ENCODE peak calls at places on chromosome 2, in four cellular contexts. One of them, this sample, is unnamed.

GRCh38 chr2:138841459-138841858 is 61.3 kb upstream of the NXPH2 start:
- DNase-seq in NCI-H1930: no peak
- DNase-seq in iris pigment epithelial cell: no peak
- DNase-seq in NB4: no peak
- DNase-seq in this sample: no peak

GRCh38 chr2:164335128-164335527 is 286.2 kb downstream of the GRB14 start:
- DNase-seq in NCI-H1930: no peak
- DNase-seq in iris pigment epithelial cell: no peak
- DNase-seq in NB4: no peak
- DNase-seq in this sample: no peak

GRCh38 chr2:130963058-130963848 is 126.5 kb downstream of the ARHGEF4 start:
- DNase-seq in NCI-H1930: no peak
- DNase-seq in iris pigment epithelial cell: no peak
- DNase-seq in NB4: no peak
- DNase-seq in this sample: no peak

GRCh38 chr2:226902041-226902972 is 66.5 kb downstream of the RHBDD1 start:
- DNase-seq in NCI-H1930: no peak
- DNase-seq in iris pigment epithelial cell: peak
- DNase-seq in NB4: no peak
- DNase-seq in this sample: no peak

GRCh38 chr2:240201861-240202260 is 61.4 kb upstream of the OTOS start:
- DNase-seq in NCI-H1930: no peak
- DNase-seq in iris pigment epithelial cell: no peak
- DNase-seq in NB4: no peak
- DNase-seq in this sample: no peak

GRCh38 chr2:237441605-237442004 is 27.6 kb upstream of the COL6A3 start:
- DNase-seq in NCI-H1930: no peak
- DNase-seq in iris pigment epithelial cell: peak
- DNase-seq in NB4: no peak
- DNase-seq in this sample: peak

GRCh38 chr2:28855193-28855592 is 14.9 kb downstream of the TRMT61B start:
- DNase-seq in NCI-H1930: no peak
- DNase-seq in iris pigment epithelial cell: peak
- DNase-seq in NB4: no peak
- DNase-seq in this sample: no peak

GRCh38 chr2:240393831-240394410 is 41.5 kb upstream of the GPC1 start:
- DNase-seq in NCI-H1930: no peak
- DNase-seq in iris pigment epithelial cell: peak
- DNase-seq in NB4: no peak
- DNase-seq in this sample: peak

GRCh38 chr2:35428548-35428947 is 927.0 kb upstream of the CRIM1 start:
- DNase-seq in NCI-H1930: peak
- DNase-seq in iris pigment epithelial cell: peak
- DNase-seq in NB4: peak
- DNase-seq in this sample: peak

GRCh38 chr2:161913865-161914264 is 160.2 kb downstream of the DPP4 start:
- DNase-seq in NCI-H1930: no peak
- DNase-seq in iris pigment epithelial cell: peak
- DNase-seq in NB4: no peak
- DNase-seq in this sample: no peak

GRCh38 chr2:111007757-111008688 is 112.7 kb upstream of the BCL2L11 start:
- DNase-seq in NCI-H1930: no peak
- DNase-seq in iris pigment epithelial cell: no peak
- DNase-seq in NB4: peak
- DNase-seq in this sample: no peak

GRCh38 chr2:241943209-241943850 is 73.8 kb downstream of the RTP5 start:
- DNase-seq in NCI-H1930: no peak
- DNase-seq in iris pigment epithelial cell: no peak
- DNase-seq in NB4: no peak
- DNase-seq in this sample: no peak

GRCh38 chr2:205650450-205650849 is 31.9 kb upstream of the NRP2 start:
- DNase-seq in NCI-H1930: no peak
- DNase-seq in iris pigment epithelial cell: peak
- DNase-seq in NB4: peak
- DNase-seq in this sample: peak

This sample was measured in brain microvascular endothelial cell.